ENCODE peak calls at places on chromosome 22, in nine cellular contexts. Q is transverse colon, T is colonic mucosa, C is K562, L is stomach, J is heart right ventricle, B is spleen, A is cardiac muscle cell, Z is heart left ventricle. O is an unnamed sample.

GRCh38 chr22:42560781-42561180 is 7.0 kb downstream of the SERHL2 start:
- DNase-seq in Q (no peak), T (no peak), C (peak; percentile 68), L (no peak), J (no peak), B (no peak), A (peak; percentile 32), Z (no peak), O (no peak)

GRCh38 chr22:41834005-41834975 is 1.4 kb downstream of the SREBF2 start:
- DNase-seq in Q (no peak), T (no peak), C (no peak), L (no peak), J (no peak), B (no peak), A (no peak), Z (no peak), O (no peak)

GRCh38 chr22:30459206-30460052 is 12.4 kb downstream of the SEC14L3 start:
- DNase-seq in Q (no peak), T (no peak), C (peak; percentile 47), L (no peak), J (no peak), B (no peak), A (peak; percentile 72), Z (no peak), O (no peak)

GRCh38 chr22:25448435-25449051 is 115.9 kb upstream of the GRK3 start:
- DNase-seq in Q (no peak), T (peak; percentile 20), C (peak; percentile 33), L (no peak), J (no peak), B (no peak), A (peak; percentile 35), Z (no peak), O (no peak)

GRCh38 chr22:19289475-19290161 is 1.9 kb downstream of the CLTCL1 start:
- DNase-seq in Q (no peak), T (no peak), C (peak; percentile 55), L (no peak), J (no peak), B (no peak), A (no peak), Z (no peak), O (no peak)

GRCh38 chr22:36486619-36487384 is 5.4 kb upstream of the TXN2 start:
- DNase-seq in Q (peak; percentile 58), T (peak; percentile 64), C (peak; percentile 61), L (peak; percentile 53), J (peak; percentile 54), B (no peak), A (peak; percentile 63), Z (peak; percentile 53), O (peak; percentile 36)

GRCh38 chr22:45919504-45920286 is 57.3 kb downstream of the WNT7B start:
- DNase-seq in Q (no peak), T (no peak), C (no peak), L (peak; percentile 72), J (no peak), B (no peak), A (no peak), Z (no peak), O (peak; percentile 71)

GRCh38 chr22:31692186-31692886 is 30.3 kb upstream of the PISD start:
- DNase-seq in Q (no peak), T (no peak), C (no peak), L (no peak), J (no peak), B (no peak), A (no peak), Z (no peak), O (no peak)

GRCh38 chr22:22450343-22450839 is 58.2 kb downstream of the ZNF280B start:
- DNase-seq in Q (peak; percentile 56), T (peak; percentile 20), C (no peak), L (peak; percentile 27), J (peak; percentile 5), B (peak; percentile 80), A (no peak), Z (no peak), O (no peak)

GRCh38 chr22:27130949-27131745 is 473.8 kb downstream of the MIAT start:
- DNase-seq in Q (no peak), T (no peak), C (no peak), L (no peak), J (no peak), B (no peak), A (no peak), Z (no peak), O (no peak)

GRCh38 chr22:48661984-48662383 is 1165.7 kb downstream of the BRD1 start:
- DNase-seq in Q (no peak), T (no peak), C (no peak), L (no peak), J (no peak), B (no peak), A (no peak), Z (no peak), O (no peak)

GRCh38 chr22:48662476-48663150 is 1165.1 kb downstream of the BRD1 start:
- DNase-seq in Q (no peak), T (no peak), C (no peak), L (no peak), J (no peak), B (no peak), A (no peak), Z (no peak), O (no peak)

GRCh38 chr22:48664586-48664985 is 1163.1 kb downstream of the BRD1 start:
- DNase-seq in Q (no peak), T (no peak), C (no peak), L (no peak), J (no peak), B (no peak), A (no peak), Z (no peak), O (no peak)

GRCh38 chr22:48665286-48666010 is 1162.2 kb downstream of the BRD1 start:
- DNase-seq in Q (no peak), T (no peak), C (no peak), L (no peak), J (no peak), B (no peak), A (no peak), Z (no peak), O (no peak)

DNA sequence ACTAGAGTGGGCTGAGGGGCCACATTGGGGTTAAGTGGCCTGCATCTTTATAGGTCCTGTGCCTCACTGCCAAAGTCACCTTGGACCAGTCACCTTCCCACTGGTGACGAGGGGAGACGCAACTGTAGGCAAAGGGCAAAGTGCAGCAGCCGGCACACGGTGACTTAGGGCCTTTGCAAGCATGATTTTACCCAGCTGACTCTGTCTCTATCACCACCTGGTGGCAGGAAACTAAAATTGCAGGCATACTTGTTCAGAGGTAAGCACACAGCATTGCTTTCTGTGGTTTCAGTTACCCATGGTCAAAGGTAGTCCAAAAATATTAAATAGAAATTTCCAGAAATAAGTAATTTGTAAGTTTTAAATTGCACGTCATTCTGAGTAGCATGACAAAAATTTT is 1164.4 kb downstream of the BRD1 start:
- DNase-seq in Q (no peak), T (no peak), C (peak; percentile 11), L (no peak), J (no peak), B (no peak), A (no peak), Z (no peak), O (no peak)
- TF ChIP-seq CTCF in Q (no peak), T (no peak), C (peak; percentile 58), L (no peak), J (peak; percentile 8), B (no peak), A (peak; percentile 10), Z (peak; percentile 5), O (peak; percentile 32)

DNA sequence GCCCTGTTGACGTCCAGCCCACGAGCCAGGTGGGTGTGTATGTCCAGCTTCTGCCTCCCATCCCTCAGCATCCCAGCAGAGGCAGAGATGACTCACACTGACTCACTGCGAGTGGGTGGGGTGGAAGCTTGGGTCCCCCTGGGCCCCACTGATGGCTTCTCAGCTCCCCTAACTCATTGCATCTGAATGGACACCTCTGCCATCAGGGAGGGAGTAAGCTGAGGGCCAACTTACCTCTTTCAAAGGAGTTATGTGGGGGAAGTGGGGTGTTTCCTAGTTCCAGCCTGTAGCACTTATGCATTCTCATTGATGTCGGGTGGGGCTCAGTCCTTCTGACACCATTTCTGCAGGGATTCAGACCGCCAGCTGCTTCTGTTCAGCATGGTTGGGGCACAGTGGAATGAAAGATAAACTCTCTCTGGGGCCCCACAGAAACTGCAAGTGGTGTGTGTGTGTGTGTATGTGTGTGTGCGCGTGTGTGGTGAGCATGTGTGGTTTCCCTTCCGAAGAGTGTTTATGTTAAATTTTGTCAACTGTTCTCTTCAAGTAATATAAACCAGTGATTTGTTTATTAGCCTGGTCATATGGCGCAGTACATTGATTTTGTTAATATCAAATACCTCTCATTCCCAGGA is 1425.9 kb downstream of the TBC1D22A start:
- DNase-seq in Q (no peak), T (no peak), C (peak; percentile 20), L (no peak), J (no peak), B (no peak), A (no peak), Z (no peak), O (no peak)
- H3K9me3 ChIP-seq in Q (peaks cover 4% of the 10 kb centered on the region), T (no peaks in the 10 kb centered on the region), C (no peaks in the 10 kb centered on the region), L (peaks cover 27% of the 10 kb centered on the region), J (no peaks in the 10 kb centered on the region), B (peaks cover 41% of the 10 kb centered on the region), A (no peaks in the 10 kb centered on the region), Z (peaks cover 18% of the 10 kb centered on the region), O (no peaks in the 10 kb centered on the region)

DNA sequence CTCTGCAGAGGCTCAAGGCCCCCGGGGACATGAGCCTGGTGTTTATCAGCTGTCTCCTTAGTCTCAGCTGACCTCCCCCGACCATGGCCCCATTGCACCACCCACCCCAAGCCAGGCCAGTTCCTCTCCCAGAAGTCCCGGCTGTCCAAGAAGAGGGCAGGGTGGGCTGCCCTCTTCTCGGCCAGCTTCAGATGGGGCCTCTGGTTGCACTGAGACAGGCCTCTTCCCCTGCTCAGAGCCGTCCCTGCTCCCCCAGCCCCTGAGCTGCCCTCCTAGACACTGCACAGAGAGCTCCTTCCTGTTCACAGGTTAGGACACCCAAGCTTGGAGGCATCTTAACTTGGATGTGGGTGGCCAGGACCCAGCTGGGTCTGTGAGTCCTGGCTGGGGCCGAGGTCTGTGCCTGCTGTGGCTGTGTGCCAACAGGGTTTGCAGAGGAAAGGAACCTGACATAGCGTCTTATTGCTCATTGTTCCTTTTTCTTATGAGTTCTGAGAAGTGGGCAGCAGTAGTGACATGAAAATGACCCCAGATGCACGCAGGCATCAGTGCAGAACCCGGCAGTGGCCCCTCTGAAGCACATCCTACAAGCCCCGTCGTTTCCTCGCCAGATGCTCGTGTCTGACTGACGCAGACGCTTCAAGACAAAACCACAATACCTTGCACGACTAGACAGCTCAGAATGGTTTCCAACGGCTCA is 5.5 kb downstream of the TRABD start:
- DNase-seq in Q (peak; percentile 78), T (peak; percentile 49), C (no peak), L (peak; percentile 61), J (no peak), B (peak; percentile 94), A (peak; percentile 54), Z (peak; percentile 59), O (no peak)
- H3K4me3 ChIP-seq in Q (peak overlapping the region; percentile 41), T (peak overlapping the region; percentile 55), C (peak overlapping the region; percentile 47), L (peak overlapping the region; percentile 38), J (peak overlapping the region; percentile 27), B (peak overlapping the region; percentile 31), A (no peak overlapping the region), Z (peak overlapping the region; percentile 10), O (peak overlapping the region; percentile 40)

DNA sequence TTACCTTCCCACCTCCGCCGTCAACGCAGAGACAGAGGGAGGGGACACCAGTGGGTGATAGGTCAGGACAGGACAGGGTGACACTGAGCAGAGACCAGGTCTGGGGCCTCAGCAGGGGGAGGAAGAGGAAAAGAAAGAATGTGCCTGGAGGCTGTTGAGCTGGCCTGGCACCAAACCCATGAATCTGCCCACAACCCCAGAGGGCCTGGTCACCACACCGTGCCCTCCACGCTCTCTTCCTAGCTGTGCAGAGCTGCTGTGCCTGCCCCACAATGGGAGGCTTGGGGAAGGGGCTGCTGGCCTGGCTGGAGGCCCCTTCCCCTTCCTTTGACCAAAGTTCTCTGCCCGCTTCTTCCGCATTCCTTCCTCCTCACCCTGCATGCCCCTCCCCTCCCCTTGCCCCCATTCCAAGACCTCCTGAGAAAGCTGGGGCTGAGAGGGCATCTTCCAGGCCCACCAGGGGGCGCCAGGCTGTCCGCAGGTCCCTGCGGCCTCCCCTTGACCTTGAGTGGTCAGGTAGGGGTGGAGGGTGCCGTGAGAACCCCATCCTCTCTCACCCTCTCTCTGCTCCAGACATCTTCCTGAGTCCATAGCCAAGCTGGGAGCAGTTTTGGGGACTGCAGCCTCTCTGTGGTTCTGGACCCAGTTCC is 11.0 kb upstream of the CACNA1I start:
- DNase-seq in Q (no peak), T (no peak), C (peak; percentile 65), L (no peak), J (no peak), B (no peak), A (peak; percentile 43), Z (no peak), O (no peak)
- TF ChIP-seq CTCF in Q (peak; percentile 13), T (peak; percentile 17), C (peak; percentile 69), L (no peak), J (peak; percentile 36), B (peak; percentile 28), A (peak; percentile 49), Z (peak; percentile 37), O (peak; percentile 8)